ENCODE peak calls at places on chromosomes 4 and X, in four cellular contexts. D is left ventricle myocardium inferior, R is AG10803, Y is AG04450. T is an unnamed sample.

GRCh38 chr4:180578175-180578574 is 1665.0 kb upstream of the TENM3 start:
- DNase-seq in D (no peak), R (no peak), Y (no peak), T (no peak)

GRCh38 chrX:38940547-38940946 is 139.3 kb downstream of the MID1IP1 start:
- DNase-seq in R (peak), D (no peak), Y (no peak), T (no peak)

GRCh38 chr4:147482281-147482680 is 1.4 kb downstream of the EDNRA start:
- DNase-seq in D (no peak), Y (no peak), R (no peak), T (no peak)

GRCh38 chrX:108163333-108164082 is 71.9 kb downstream of the ATG4A start:
- DNase-seq in R (no peak), Y (no peak), D (no peak), T (no peak)

GRCh38 chrX:76517544-76517943 is 90.0 kb downstream of the MAGEE1 start:
- DNase-seq in R (no peak), D (no peak), Y (no peak), T (no peak)

GRCh38 chrX:77446840-77447239 is 349 bp upstream of the FGF16 start:
- DNase-seq in D (no peak), R (peak), Y (no peak), T (no peak)

GRCh38 chr4:142883433-142883832 is 37.3 kb upstream of the INPP4B start:
- DNase-seq in D (no peak), Y (no peak), R (no peak), T (no peak)

GRCh38 chr4:93199492-93199891 is 629.1 kb upstream of the ATOH1 start:
- DNase-seq in Y (no peak), R (peak), D (no peak), T (peak)

GRCh38 chr4:95548738-95549245 is at the start of gene UNC5C:
- DNase-seq in D (peak), R (peak), Y (no peak), T (no peak)

GRCh38 chr4:76087007-76087769 is 12.7 kb downstream of the ART3 start:
- DNase-seq in Y (peak), D (peak), R (peak), T (peak)

GRCh38 chr4:1345905-1346780 is 865 bp upstream of the UVSSA start:
- DNase-seq in R (peak), Y (no peak), D (peak), T (no peak)

GRCh38 chr4:124279741-124280140 is 432.8 kb downstream of the ANKRD50 start:
- DNase-seq in D (no peak), Y (no peak), R (no peak), T (no peak)

GRCh38 chr4:21888195-21888976 is 60.2 kb downstream of the KCNIP4 start:
- DNase-seq in Y (peak), D (no peak), R (peak), T (peak)

GRCh38 chr4:80180743-80181142 is 16.6 kb upstream of the PRDM8 start:
- DNase-seq in Y (no peak), R (no peak), D (no peak), T (no peak)

GRCh38 chrX:5388087-5388486 is 840.6 kb downstream of the NLGN4X start:
- DNase-seq in D (no peak), Y (no peak), R (no peak), T (no peak)

GRCh38 chrX:53678667-53679066 is 7.9 kb downstream of the HUWE1 start:
- DNase-seq in D (no peak), R (no peak), Y (no peak), T (no peak)

GRCh38 chr4:95114521-95114920 is 356.8 kb downstream of the BMPR1B start:
- DNase-seq in Y (no peak), R (peak), D (no peak), T (no peak)

GRCh38 chr4:8540072-8540471 is 40.1 kb upstream of the GPR78 start:
- DNase-seq in D (no peak), R (no peak), Y (no peak), T (no peak)

GRCh38 chrX:42714981-42715688 is 62.8 kb downstream of the PPP1R2C start:
- DNase-seq in R (no peak), D (peak), Y (no peak), T (no peak)

GRCh38 chr4:8442596-8443358 is 2.2 kb downstream of the TRMT44 start:
- DNase-seq in R (no peak), Y (no peak), D (no peak), T (no peak)

GRCh38 chr4:125832161-125832560 is 517.4 kb downstream of the FAT4 start:
- DNase-seq in R (no peak), Y (no peak), D (no peak), T (no peak)

GRCh38 chr4:153539058-153539826 is 73.1 kb downstream of the TMEM131L start:
- DNase-seq in D (no peak), Y (no peak), R (no peak), T (no peak)
- H3K4me3 ChIP-seq in D (peak), Y (no peak), R (peak), T (peak)

DNA sequence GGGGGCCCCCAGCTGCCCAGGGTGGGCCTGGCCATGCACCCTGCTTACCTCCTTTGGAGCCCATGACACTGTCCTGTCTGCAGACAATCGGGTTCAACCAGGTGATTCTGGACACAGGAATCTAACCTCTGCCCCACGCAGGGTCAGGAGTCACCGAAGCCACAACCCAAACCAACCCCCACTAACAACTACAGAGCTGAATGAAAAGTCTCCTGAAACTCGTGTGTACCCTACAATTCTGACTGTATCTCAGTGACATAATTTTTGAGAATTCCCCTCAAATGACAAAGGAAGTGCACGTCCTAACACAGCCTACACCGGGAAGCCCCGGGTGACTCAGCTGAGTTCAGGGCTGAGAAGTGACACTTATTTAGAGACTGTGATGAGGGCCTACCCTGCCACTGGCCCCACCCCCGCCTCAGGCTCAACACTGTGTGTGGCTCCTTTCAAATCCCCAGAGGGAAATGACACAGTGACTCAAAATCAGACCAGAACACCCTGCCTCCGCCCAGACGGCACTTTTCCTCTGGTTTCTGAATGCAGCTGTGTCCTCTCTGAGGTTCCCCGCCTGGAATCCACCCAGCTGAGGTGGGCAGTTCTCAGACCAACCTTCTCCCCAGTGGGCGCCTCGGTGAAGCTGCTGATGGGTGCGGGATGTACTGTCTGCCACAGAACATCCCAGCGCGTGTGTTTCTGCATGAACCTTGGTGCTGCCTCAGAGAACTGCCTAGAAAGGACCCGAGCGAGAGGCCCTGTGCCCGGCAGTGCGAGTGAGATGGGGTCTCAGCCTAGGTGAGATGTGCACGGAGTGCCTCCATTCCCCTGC is 9.9 kb downstream of the TNIP2 start:
- DNase-seq in Y (no peak), R (peak), D (peak), T (no peak)
- H3K4me3 ChIP-seq in Y (no peak), R (no peak), D (no peak), T (no peak)

GRCh38 chr4:163330828-163331628 is 1.4 kb downstream of the NPY1R start:
- DNase-seq in R (no peak), D (no peak), Y (no peak), T (no peak)
- H3K4me3 ChIP-seq in R (no peak), D (peak), Y (no peak), T (no peak)

GRCh38 chr4:89364559-89364958 is 57.0 kb upstream of the GPRIN3 start:
- DNase-seq in Y (no peak), D (no peak), R (no peak), T (no peak)

GRCh38 chr4:89365375-89366170 is 58.0 kb upstream of the GPRIN3 start:
- DNase-seq in Y (no peak), D (no peak), R (no peak), T (no peak)

GRCh38 chr4:89373396-89373795 is 65.8 kb upstream of the GPRIN3 start:
- DNase-seq in Y (no peak), R (no peak), D (no peak), T (no peak)

GRCh38 chr4:89371614-89372013 is 64.0 kb upstream of the GPRIN3 start:
- DNase-seq in Y (no peak), R (no peak), D (no peak), T (no peak)

GRCh38 chr4:89368855-89369254 is 61.3 kb upstream of the GPRIN3 start:
- DNase-seq in Y (no peak), D (no peak), R (no peak), T (no peak)
- H3K4me3 ChIP-seq in Y (no peak), D (no peak), R (no peak), T (no peak)

GRCh38 chr4:110631582-110632505 is 9.0 kb upstream of the PITX2 start:
- DNase-seq in D (peak), Y (peak), R (peak), T (peak)
- H3K4me3 ChIP-seq in D (peak), Y (peak), R (peak), T (peak)

GRCh38 chr4:16034010-16034829 is 49.6 kb downstream of the PROM1 start:
- DNase-seq in Y (no peak), R (peak), D (no peak), T (no peak)
- H3K4me3 ChIP-seq in Y (no peak), R (no peak), D (no peak), T (no peak)

GRCh38 chr4:112516076-112516385 is at the start of gene NEUROG2:
- DNase-seq in D (no peak), R (no peak), Y (no peak), T (no peak)

GRCh38 chr4:112516401-112517066 is 554 bp upstream of the NEUROG2 start:
- DNase-seq in D (no peak), R (no peak), Y (no peak), T (no peak)

GRCh38 chr4:112515278-112516075 is 503 bp downstream of the NEUROG2 start:
- DNase-seq in R (no peak), D (no peak), Y (no peak), T (no peak)

GRCh38 chr4:112514079-112514448 is 1.9 kb downstream of the NEUROG2 start:
- DNase-seq in D (no peak), Y (no peak), R (no peak), T (no peak)

GRCh38 chr4:112514449-112515277 is 1.3 kb downstream of the NEUROG2 start:
- DNase-seq in R (no peak), D (no peak), Y (no peak), T (no peak)
- H3K4me3 ChIP-seq in R (peak), D (peak), Y (peak), T (peak)

GRCh38 chrX:9342581-9343051 is 122.2 kb upstream of the TBL1X start:
- DNase-seq in R (peak), Y (no peak), D (peak), T (no peak)
- H3K4me3 ChIP-seq in R (peak), Y (no peak), D (peak), T (peak)

T was measured in skeletal muscle cell.